ENCODE peak calls at places on chromosomes 11 and 22, in five cellular contexts. L, E, Z, B and P are unnamed samples.

GRCh38 chr11:86805873-86806310 is 5.5 kb downstream of the PRSS23 start:
- DNase-seq in E (no peak), Z (no peak), L (peak; percentile 45), B (no peak), P (peak; percentile 19)

GRCh38 chr22:24466831-24467249 is 28.3 kb upstream of the UPB1 start:
- DNase-seq in E (no peak), L (peak; percentile 51), B (no peak), Z (no peak), P (peak; percentile 65)

GRCh38 chr11:11416502-11416901 is 63.5 kb upstream of the CSNK2A3 start:
- DNase-seq in E (no peak), L (peak; percentile 45), B (no peak), Z (no peak), P (peak; percentile 82)

GRCh38 chr22:44724859-44725258 is 22.9 kb downstream of the PRR5 start:
- DNase-seq in E (no peak), Z (no peak), B (no peak), L (no peak), P (no peak)

GRCh38 chr22:28934026-28934425 is 50.7 kb downstream of the ZNRF3 start:
- DNase-seq in B (no peak), E (no peak), Z (no peak), L (no peak), P (no peak)

GRCh38 chr11:123069878-123070821 is 8.2 kb upstream of the HSPA8 start:
- DNase-seq in E (no peak), L (no peak), B (no peak), Z (no peak), P (no peak)

GRCh38 chr22:42473484-42474193 is 41.4 kb upstream of the NFAM1 start:
- DNase-seq in E (no peak), Z (peak; percentile 41), B (peak; percentile 1), L (peak; percentile 75), P (peak; percentile 71)

GRCh38 chr22:41181349-41182241 is 23.5 kb upstream of the L3MBTL2 start:
- DNase-seq in E (no peak), Z (no peak), B (no peak), L (peak; percentile 83), P (no peak)

GRCh38 chr11:1928038-1928890 is 8.8 kb downstream of the TNNT3 start:
- DNase-seq in Z (no peak), E (no peak), B (no peak), L (no peak), P (no peak)